ENCODE peak calls at places on chromosomes 1 and 21, in seven cellular contexts. Y is heart right ventricle, A is A549, O is HCT116, B is left ventricle myocardium inferior, D is heart left ventricle, Q is PC-3. L is an unnamed sample.

GRCh38 chr1:47563206-47563605 is 125.4 kb downstream of the FOXD2 start:
- DNase-seq in O (no peak), D (no peak), Q (no peak), Y (no peak), B (no peak), A (no peak), L (no peak)

GRCh38 chr1:29485096-29485925 is 249.0 kb downstream of the PTPRU start:
- DNase-seq in A (no peak), Y (no peak), D (no peak), Q (no peak), B (no peak), O (no peak), L (no peak)

GRCh38 chr1:29514361-29515187 is 278.3 kb downstream of the PTPRU start:
- DNase-seq in Y (no peak), A (no peak), B (no peak), O (no peak), D (no peak), Q (no peak), L (no peak)

GRCh38 chr1:75969550-75969949 is 37.3 kb upstream of the ASB17 start:
- DNase-seq in Y (no peak), O (no peak), Q (peak; percentile 51), B (no peak), A (no peak), D (no peak), L (no peak)

GRCh38 chr1:179143332-179143731 is 61.5 kb downstream of the TOR3A start:
- DNase-seq in B (no peak), Q (peak; percentile 90), D (no peak), O (peak; percentile 74), Y (no peak), A (no peak), L (no peak)

GRCh38 chr1:159000627-159001026 is 9.1 kb upstream of the IFI16 start:
- DNase-seq in Q (peak; percentile 86), O (peak; percentile 10), Y (peak; percentile 71), A (no peak), B (peak; percentile 82), D (peak; percentile 87), L (peak; percentile 78)

GRCh38 chr1:156083800-156084790 is 1.8 kb upstream of the MEX3A start:
- DNase-seq in Y (no peak), A (no peak), D (no peak), Q (no peak), O (no peak), B (no peak), L (no peak)

GRCh38 chr1:20702416-20702815 is 15.4 kb downstream of the KIF17 start:
- DNase-seq in Q (peak; percentile 33), D (no peak), Y (no peak), O (no peak), A (no peak), B (no peak), L (no peak)

GRCh38 chr1:6205849-6206845 is at the start of gene RNF207:
- DNase-seq in Y (peak; percentile 74), D (peak; percentile 79), Q (peak; percentile 95), A (peak; percentile 85), B (peak; percentile 75), O (peak; percentile 58), L (peak; percentile 89)

GRCh38 chr1:151391079-151391563 is 8.3 kb upstream of the PSMB4 start:
- DNase-seq in B (no peak), O (no peak), Y (no peak), D (no peak), Q (no peak), A (no peak), L (no peak)

GRCh38 chr1:43885311-43885801 is 48.2 kb upstream of the ARTN start:
- DNase-seq in D (no peak), O (peak; percentile 38), Y (no peak), A (no peak), Q (no peak), B (no peak), L (no peak)

GRCh38 chr1:25621876-25622275 is 5.3 kb downstream of the MAN1C1 start:
- DNase-seq in B (no peak), Y (no peak), Q (no peak), O (no peak), A (no peak), D (no peak), L (no peak)

GRCh38 chr1:9573723-9574122 is 15.0 kb upstream of the TMEM201 start:
- DNase-seq in D (no peak), A (no peak), B (no peak), O (no peak), Y (no peak), Q (peak; percentile 35), L (no peak)

GRCh38 chr21:43211085-43212071 is 42.6 kb downstream of the CRYAA start:
- DNase-seq in Q (no peak), A (no peak), D (peak; percentile 34), Y (peak; percentile 55), O (peak; percentile 4), B (peak; percentile 53), L (peak; percentile 83)

GRCh38 chr1:240734001-240734400 is 122.0 kb upstream of the GREM2 start:
- DNase-seq in Q (no peak), O (no peak), D (no peak), Y (no peak), A (no peak), B (no peak), L (no peak)

GRCh38 chr1:33473900-33474299 is 1.5 kb downstream of the ZSCAN20 start:
- DNase-seq in Q (peak; percentile 36), B (no peak), O (no peak), A (no peak), D (peak; percentile 30), Y (no peak), L (no peak)

GRCh38 chr1:206982216-206982615 is 12.0 kb upstream of the FCAMR start:
- DNase-seq in D (no peak), A (peak; percentile 73), O (peak; percentile 27), Q (peak; percentile 92), Y (peak; percentile 24), B (peak; percentile 35), L (peak; percentile 40)

GRCh38 chr1:206978259-206978658 is 8.0 kb upstream of the FCAMR start:
- DNase-seq in Q (no peak), A (no peak), Y (no peak), O (no peak), B (no peak), D (no peak), L (no peak)

GRCh38 chr1:206974154-206974553 is 3.9 kb upstream of the FCAMR start:
- DNase-seq in D (no peak), A (no peak), B (no peak), Q (no peak), Y (no peak), O (no peak), L (no peak)

GRCh38 chr1:206975313-206975712 is 5.1 kb upstream of the FCAMR start:
- DNase-seq in B (no peak), D (no peak), A (no peak), O (no peak), Y (no peak), Q (no peak), L (no peak)

DNA sequence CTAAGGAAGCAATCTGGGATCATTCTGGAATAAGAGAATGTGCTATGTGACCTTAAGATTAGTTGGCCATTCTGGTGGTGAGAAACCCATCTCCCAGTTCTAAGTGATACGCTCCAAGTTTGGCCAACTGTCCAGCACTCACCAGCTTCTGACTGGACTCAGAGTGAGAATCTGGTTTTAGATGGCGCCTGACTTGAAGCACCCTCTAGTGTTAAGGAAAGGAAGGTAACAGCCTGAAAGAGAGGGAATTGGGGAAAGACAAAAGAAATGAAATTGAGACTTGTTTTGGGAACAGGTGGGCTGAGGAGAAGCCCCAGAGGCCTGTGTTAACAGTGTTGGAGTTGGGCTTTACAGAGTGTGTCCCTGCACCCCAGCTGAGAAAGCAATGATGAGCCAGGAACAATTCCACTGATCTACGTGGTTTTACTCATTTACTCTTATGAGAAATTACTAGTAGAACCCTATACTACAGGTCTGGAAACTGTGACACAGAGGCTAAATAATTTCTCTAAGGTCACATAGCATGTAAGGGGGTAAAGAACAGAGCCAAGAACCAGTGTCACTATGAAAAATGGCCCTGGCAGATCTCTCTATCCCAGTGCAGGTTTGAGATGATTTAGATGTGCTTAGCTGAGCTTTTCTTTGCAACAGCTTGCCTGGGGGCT is 9.3 kb upstream of the FCAMR start:
- DNase-seq in Y (no peak), O (peak; percentile 7), A (peak; percentile 34), D (no peak), Q (peak; percentile 67), B (no peak), L (no peak)
- TF ChIP-seq CTCF in Y (no peak), O (peak; percentile 65), A (peak; percentile 70), D (peak; percentile 6), Q (peak; percentile 95), B (peak; percentile 48), L (peak; percentile 27)

GRCh38 chr1:34610063-34610462 is 144.8 kb upstream of the GJB5 start:
- DNase-seq in B (no peak), Y (no peak), A (no peak), D (no peak), O (no peak), Q (no peak), L (no peak)
- H3K4me1 ChIP-seq in B (no peaks in the 10 kb centered on the region), Y (no peaks in the 10 kb centered on the region), A (no peaks in the 10 kb centered on the region), D (no peaks in the 10 kb centered on the region), O (no peaks in the 10 kb centered on the region), Q (no peaks in the 10 kb centered on the region), L (no peaks in the 10 kb centered on the region)

GRCh38 chr1:67298762-67299161 is 8.9 kb upstream of the IL12RB2 start:
- DNase-seq in Y (no peak), Q (no peak), O (no peak), A (no peak), B (no peak), D (no peak), L (no peak)
- TF ChIP-seq CTCF in Y (no peak), Q (no peak), O (peak; percentile 20), A (no peak), B (no peak), D (no peak), L (no peak)

GRCh38 chr1:2231667-2232254 is 3.6 kb downstream of the SKI start:
- DNase-seq in D (peak; percentile 78), O (no peak), A (no peak), Q (peak; percentile 68), B (peak; percentile 82), Y (peak; percentile 81), L (peak; percentile 91)

GRCh38 chr1:2230781-2231666 is 2.9 kb downstream of the SKI start:
- DNase-seq in Y (no peak), D (peak; percentile 38), B (no peak), O (no peak), Q (peak; percentile 60), A (no peak), L (peak; percentile 84)

GRCh38 chr1:2229032-2229920 is 1.2 kb downstream of the SKI start:
- DNase-seq in B (peak; percentile 78), A (no peak), Y (peak; percentile 83), O (no peak), Q (peak; percentile 70), D (peak; percentile 70), L (no peak)

GRCh38 chr1:2228684-2229031 is 539 bp downstream of the SKI start:
- DNase-seq in Q (peak; percentile 42), B (no peak), Y (peak; percentile 39), A (no peak), O (no peak), D (no peak), L (peak; percentile 87)

DNA sequence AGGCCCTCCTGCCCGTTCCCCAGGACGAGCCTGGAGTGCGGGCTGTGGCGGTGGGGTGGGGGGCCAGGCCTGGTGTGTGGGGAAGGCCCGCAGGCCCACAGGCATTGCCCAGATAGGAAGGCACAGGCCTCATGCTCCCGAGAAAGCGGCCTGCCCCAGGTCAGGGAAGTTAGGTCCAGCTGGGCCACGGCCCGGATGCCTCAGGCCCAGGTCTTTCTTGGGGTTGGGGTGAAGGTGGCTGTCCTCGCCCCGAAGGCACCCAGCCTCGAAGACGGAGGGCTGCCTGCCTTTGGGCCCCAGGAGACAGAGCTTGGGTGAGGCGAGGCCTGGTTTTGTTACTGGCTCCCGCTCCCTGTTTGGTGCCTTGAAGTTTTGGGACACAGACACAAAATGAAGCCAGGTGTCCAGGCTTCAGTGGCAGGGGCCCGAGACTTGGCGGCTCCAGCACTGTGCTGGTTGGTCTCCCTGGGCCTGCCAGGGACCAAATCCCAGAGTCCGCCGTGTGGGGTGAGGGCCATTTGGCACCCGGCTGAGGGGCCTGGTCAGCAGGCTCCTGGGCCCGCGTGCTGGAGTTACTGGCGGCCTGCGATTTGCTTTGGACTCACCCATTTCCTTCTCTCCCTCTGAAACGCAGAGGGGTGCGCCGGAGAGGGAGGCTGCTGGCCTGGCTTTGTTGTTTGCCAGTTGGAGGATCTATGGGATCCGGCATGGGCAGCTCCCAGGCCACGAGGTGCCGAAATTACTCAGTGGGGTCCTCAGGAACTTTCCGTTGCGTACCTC is 2.0 kb downstream of the SKI start:
- DNase-seq in B (peak; percentile 50), O (no peak), Y (peak; percentile 62), D (peak; percentile 48), A (no peak), Q (peak; percentile 52), L (no peak)
- H3K4me1 ChIP-seq in B (peaks cover 74% of the 10 kb centered on the region), O (peaks cover 23% of the 10 kb centered on the region), Y (peaks cover 70% of the 10 kb centered on the region), D (peaks cover 62% of the 10 kb centered on the region), A (peaks cover 52% of the 10 kb centered on the region), Q (peaks cover 37% of the 10 kb centered on the region), L (peaks cover 38% of the 10 kb centered on the region)

L was measured in left lung.